ENCODE peak calls at places on chromosomes 16 and 17, in five cellular contexts. J is GM12878, G is HepG2, B is A549, S is K562. V is an unnamed sample.

GRCh38 chr16:20111143-20111542 is 37.5 kb upstream of the GPR139 start:
- DNase-seq in J (no peak), G (no peak), B (no peak), S (no peak), V (no peak)

GRCh38 chr17:74532115-74532514 is 840 bp upstream of the CD300LB start:
- DNase-seq in J (no peak), G (no peak), B (no peak), S (peak), V (no peak)

GRCh38 chr16:337437-337836 is 15.1 kb downstream of the AXIN1 start:
- DNase-seq in J (no peak), G (no peak), B (no peak), S (no peak), V (no peak)

GRCh38 chr17:64410750-64411490 is 20.3 kb upstream of the PECAM1 start:
- DNase-seq in J (no peak), G (no peak), B (no peak), S (no peak), V (no peak)

GRCh38 chr17:72097144-72097543 is 23.7 kb upstream of the SOX9 start:
- DNase-seq in J (no peak), G (no peak), B (no peak), S (no peak), V (no peak)

GRCh38 chr17:75516619-75517276 is 420 bp downstream of the TSEN54 start:
- DNase-seq in J (no peak), G (no peak), B (peak), S (peak), V (no peak)

GRCh38 chr16:23505942-23506605 is 4.2 kb downstream of the GGA2 start:
- DNase-seq in J (no peak), G (no peak), B (no peak), S (peak), V (no peak)

GRCh38 chr16:3879887-3880564 is 487 bp downstream of the CREBBP start:
- DNase-seq in J (no peak), G (no peak), B (peak), S (peak), V (no peak)

GRCh38 chr17:43570518-43570928 is 24.4 kb upstream of the ETV4 start:
- DNase-seq in J (no peak), G (no peak), B (no peak), S (no peak), V (no peak)

GRCh38 chr16:7615565-7615964 is 282.9 kb downstream of the RBFOX1 start:
- DNase-seq in J (no peak), G (no peak), B (no peak), S (peak), V (no peak)

GRCh38 chr16:49846800-49847199 is 9.1 kb downstream of the ZNF423 start:
- DNase-seq in J (no peak), G (no peak), B (no peak), S (no peak), V (no peak)

GRCh38 chr17:83186226-83186625 is 106.8 kb downstream of the METRNL start:
- DNase-seq in J (no peak), G (peak), B (no peak), S (peak), V (no peak)

GRCh38 chr16:20818929-20819585 is 12.7 kb downstream of the REXO5 start:
- DNase-seq in J (no peak), G (no peak), B (no peak), S (no peak), V (no peak)

GRCh38 chr17:77499699-77500435 is 359.1 kb downstream of the SEC14L1 start:
- DNase-seq in J (no peak), G (no peak), B (no peak), S (no peak), V (no peak)

GRCh38 chr17:35774499-35774898 is 13.8 kb downstream of the C17orf50 start:
- DNase-seq in J (no peak), G (no peak), B (no peak), S (no peak), V (no peak)

GRCh38 chr17:36671144-36671543 is 69.8 kb downstream of the MRM1 start:
- DNase-seq in J (no peak), G (no peak), B (no peak), S (no peak), V (no peak)

GRCh38 chr17:4235372-4236279 is 28.2 kb downstream of the ANKFY1 start:
- DNase-seq in J (no peak), G (no peak), B (no peak), S (no peak), V (no peak)

GRCh38 chr17:43702636-43703035 is 40.9 kb upstream of the MEOX1 start:
- DNase-seq in J (no peak), G (peak), B (peak), S (peak), V (no peak)

GRCh38 chr16:35730251-35730650 is 2270.8 kb downstream of the TP53TG3F start:
- DNase-seq in J (no peak), G (no peak), B (no peak), S (no peak), V (no peak)

GRCh38 chr17:73354423-73355284 is 42.9 kb upstream of the CDC42EP4 start:
- DNase-seq in J (no peak), G (no peak), B (no peak), S (no peak), V (no peak)

GRCh38 chr17:75853410-75853809 is 1.7 kb downstream of the WBP2 start:
- DNase-seq in J (no peak), G (no peak), B (no peak), S (no peak), V (no peak)

GRCh38 chr16:82955836-82956348 is 329.1 kb downstream of the CDH13 start:
- DNase-seq in J (no peak), G (no peak), B (no peak), S (no peak), V (no peak)
- TF ChIP-seq CEBPB in J (no peak), G (no peak), B (no peak), S (no peak), V (no peak)

GRCh38 chr17:81083125-81083765 is 48.3 kb downstream of the BAIAP2 start:
- DNase-seq in J (no peak), G (peak), B (no peak), S (no peak), V (no peak)
- H3K27ac ChIP-seq in J (no peak), G (peak), B (no peak), S (no peak), V (no peak)

GRCh38 chr17:45777388-45777787 is 6.7 kb upstream of the CRHR1 start:
- DNase-seq in J (no peak), G (no peak), B (no peak), S (no peak), V (no peak)
- TF ChIP-seq CEBPB in J (no peak), G (no peak), B (no peak), S (no peak), V (no peak)

GRCh38 chr16:17228048-17228707 is 242.6 kb downstream of the XYLT1 start:
- DNase-seq in J (no peak), G (no peak), B (no peak), S (peak), V (no peak)
- H3K27ac ChIP-seq in J (no peak), G (no peak), B (no peak), S (no peak), V (no peak)

DNA sequence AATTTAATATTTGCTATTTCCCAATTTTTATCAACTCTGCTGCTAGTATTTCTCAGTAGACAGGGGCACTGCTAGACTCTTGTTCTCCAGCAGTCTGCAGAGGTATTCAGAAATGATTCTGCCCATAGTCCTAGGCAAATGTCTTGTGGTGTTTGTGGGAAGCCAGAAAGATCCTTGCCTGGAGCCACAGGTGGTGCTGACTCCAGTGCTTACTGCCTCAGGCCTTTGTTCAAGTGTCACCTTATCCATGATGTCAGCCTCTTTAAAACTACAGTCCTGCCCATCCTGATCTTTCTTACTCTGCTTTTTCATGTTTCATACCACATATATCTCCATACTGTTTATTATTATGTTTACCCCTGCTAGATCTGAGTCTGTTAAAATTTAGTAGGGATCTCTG is 26.5 kb downstream of the ZSWIM7 start:
- DNase-seq in J (no peak), G (no peak), B (no peak), S (no peak), V (no peak)
- TF ChIP-seq CEBPB in J (no peak), G (no peak), B (no peak), S (no peak), V (no peak)

DNA sequence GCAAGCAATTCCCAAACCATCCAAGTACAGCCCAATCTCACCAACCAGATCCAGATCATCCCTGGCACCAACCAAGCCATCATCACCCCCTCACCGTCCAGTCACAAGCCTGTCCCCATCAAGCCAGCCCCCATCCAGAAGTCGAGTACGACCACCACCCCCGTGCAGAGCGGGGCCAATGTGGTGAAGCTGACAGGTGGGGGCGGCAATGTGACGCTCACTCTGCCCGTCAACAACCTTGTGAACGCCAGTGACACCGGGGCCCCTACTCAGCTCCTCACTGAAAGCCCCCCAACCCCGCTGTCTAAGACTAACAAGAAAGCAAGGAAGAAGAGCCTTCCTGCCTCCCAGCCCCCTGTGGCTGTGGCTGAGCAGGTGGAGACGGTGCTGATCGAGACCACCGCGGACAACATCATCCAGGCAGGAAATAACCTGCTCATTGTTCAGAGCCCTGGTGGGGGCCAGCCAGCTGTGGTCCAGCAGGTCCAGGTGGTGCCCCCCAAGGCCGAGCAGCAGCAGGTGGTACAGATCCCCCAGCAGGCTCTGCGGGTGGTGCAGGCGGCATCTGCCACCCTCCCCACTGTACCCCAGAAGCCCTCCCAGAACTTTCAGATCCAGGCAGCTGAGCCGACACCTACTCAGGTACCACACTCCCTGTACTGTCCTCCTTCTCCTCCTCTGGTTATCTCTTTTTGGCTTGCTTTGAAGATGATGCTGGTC is 20.6 kb downstream of the SP2 start:
- DNase-seq in J (no peak), G (no peak), B (no peak), S (no peak), V (no peak)
- H3K27ac ChIP-seq in J (no peak), G (no peak), B (no peak), S (no peak), V (no peak)

GRCh38 chr17:28951428-28951990 is at the start of gene PHF12:
- DNase-seq in J (peak), G (peak), B (peak), S (peak), V (peak)

GRCh38 chr17:28955408-28955807 is 4.1 kb upstream of the PHF12 start:
- DNase-seq in J (no peak), G (no peak), B (no peak), S (no peak), V (no peak)

GRCh38 chr17:28951991-28952975 is 965 bp upstream of the PHF12 start:
- DNase-seq in J (peak), G (peak), B (peak), S (peak), V (peak)

GRCh38 chr17:28954886-28955285 is 3.6 kb upstream of the PHF12 start:
- DNase-seq in J (no peak), G (no peak), B (no peak), S (no peak), V (no peak)

GRCh38 chr17:28953444-28954118 is 2.3 kb upstream of the PHF12 start:
- DNase-seq in J (no peak), G (peak), B (peak), S (peak), V (peak)
- TF ChIP-seq CEBPB in J (no peak), G (no peak), B (no peak), S (no peak), V (no peak)

GRCh38 chr16:66515543-66516171 is 34.3 kb downstream of the TK2 start:
- DNase-seq in J (no peak), G (no peak), B (peak), S (peak), V (no peak)
- H3K27ac ChIP-seq in J (no peak), G (peak), B (peak), S (no peak), V (peak)

GRCh38 chr17:58913971-58914769 is 158.5 kb downstream of the PPM1E start:
- DNase-seq in J (no peak), G (no peak), B (no peak), S (no peak), V (no peak)
- TF ChIP-seq CEBPB in J (no peak), G (peak), B (peak), S (no peak), V (peak)